ENCODE peak calls at places on chromosomes 5 and 9, in four cellular contexts. J is bronchial epithelial cell, T is aorta, H is WTC11. A is an unnamed sample.
A peak's percentile ranks its signal among the peaks of the same experiment; 100 is the strongest.

GRCh38 chr5:14713476-14714384 is 49.2 kb downstream of the OTULIN start:
- DNase-seq in H (no peak), T (no peak), J (no peak), A (no peak)

GRCh38 chr9:127987103-127987614 is 6.4 kb upstream of the EEIG1 start:
- DNase-seq in H (no peak), T (no peak), J (peak; percentile 67), A (peak; percentile 57)

GRCh38 chr9:17453751-17454150 is 125.1 kb upstream of the SH3GL2 start:
- DNase-seq in H (no peak), J (no peak), T (no peak), A (no peak)

GRCh38 chr5:98775962-98776687 is 2.7 kb downstream of the RGMB start:
- DNase-seq in J (peak; percentile 74), H (no peak), T (no peak), A (no peak)

GRCh38 chr5:74625742-74626241 is 14.7 kb downstream of the ENC1 start:
- DNase-seq in H (no peak), T (no peak), J (no peak), A (no peak)

GRCh38 chr9:81529556-81530193 is 159.7 kb downstream of the TLE1 start:
- DNase-seq in J (peak; percentile 89), H (no peak), T (peak; percentile 55), A (peak; percentile 23)

GRCh38 chr9:100150209-100150608 is 51.2 kb downstream of the INVS start:
- DNase-seq in T (no peak), J (no peak), H (no peak), A (no peak)

GRCh38 chr9:95670122-95670521 is 153.4 kb upstream of the PTCH1 start:
- DNase-seq in H (no peak), J (no peak), T (no peak), A (no peak)

GRCh38 chr5:73370620-73371583 is 77.7 kb downstream of the FOXD1 start:
- DNase-seq in T (no peak), J (peak; percentile 100), H (no peak), A (peak; percentile 64)